ENCODE peak calls at places on chromosomes 11 and 22, in eight cellular contexts. One of them, this sample, is unnamed.
A peak's percentile ranks its signal among the peaks of the same experiment; 100 is the strongest.

GRCh38 chr11:35688023-35688422 is 25.4 kb downstream of the TRIM44 start:
- DNase-seq in Peyer's patch: no peak
- DNase-seq in prostate gland: no peak
- DNase-seq in ovary: no peak
- DNase-seq in IMR-90: peak; percentile 71
- DNase-seq in body of pancreas: no peak
- DNase-seq in tibial nerve: no peak
- DNase-seq in esophagus muscularis mucosa: no peak
- DNase-seq in this sample: no peak

GRCh38 chr11:33187851-33188722 is 26.8 kb upstream of the CSTF3 start:
- DNase-seq in Peyer's patch: no peak
- DNase-seq in prostate gland: no peak
- DNase-seq in ovary: no peak
- DNase-seq in IMR-90: no peak
- DNase-seq in body of pancreas: no peak
- DNase-seq in tibial nerve: no peak
- DNase-seq in esophagus muscularis mucosa: no peak
- DNase-seq in this sample: no peak

GRCh38 chr11:132278801-132279574 is 908.6 kb downstream of the NTM start:
- DNase-seq in Peyer's patch: no peak
- DNase-seq in prostate gland: no peak
- DNase-seq in ovary: no peak
- DNase-seq in IMR-90: peak; percentile 72
- DNase-seq in body of pancreas: no peak
- DNase-seq in tibial nerve: no peak
- DNase-seq in esophagus muscularis mucosa: no peak
- DNase-seq in this sample: no peak

GRCh38 chr11:112267188-112267591 is 6.5 kb upstream of the PLET1 start:
- DNase-seq in Peyer's patch: no peak
- DNase-seq in prostate gland: no peak
- DNase-seq in ovary: no peak
- DNase-seq in IMR-90: no peak
- DNase-seq in body of pancreas: no peak
- DNase-seq in tibial nerve: no peak
- DNase-seq in esophagus muscularis mucosa: no peak
- DNase-seq in this sample: peak; percentile 29

GRCh38 chr11:26333906-26334305 is 2.0 kb downstream of the ANO3 start:
- DNase-seq in Peyer's patch: no peak
- DNase-seq in prostate gland: no peak
- DNase-seq in ovary: no peak
- DNase-seq in IMR-90: no peak
- DNase-seq in body of pancreas: no peak
- DNase-seq in tibial nerve: no peak
- DNase-seq in esophagus muscularis mucosa: no peak
- DNase-seq in this sample: no peak

GRCh38 chr11:62732830-62733229 is 4.5 kb downstream of the TTC9C start:
- DNase-seq in Peyer's patch: no peak
- DNase-seq in prostate gland: no peak
- DNase-seq in ovary: no peak
- DNase-seq in IMR-90: peak; percentile 36
- DNase-seq in body of pancreas: no peak
- DNase-seq in tibial nerve: no peak
- DNase-seq in esophagus muscularis mucosa: no peak
- DNase-seq in this sample: no peak

GRCh38 chr11:116813781-116814471 is 9.2 kb downstream of the APOA4 start:
- DNase-seq in Peyer's patch: peak; percentile 78
- DNase-seq in prostate gland: no peak
- DNase-seq in ovary: no peak
- DNase-seq in IMR-90: no peak
- DNase-seq in body of pancreas: no peak
- DNase-seq in tibial nerve: no peak
- DNase-seq in esophagus muscularis mucosa: no peak
- DNase-seq in this sample: no peak

GRCh38 chr11:28366549-28367341 is 258.6 kb downstream of the METTL15 start:
- DNase-seq in Peyer's patch: no peak
- DNase-seq in prostate gland: no peak
- DNase-seq in ovary: no peak
- DNase-seq in IMR-90: peak; percentile 75
- DNase-seq in body of pancreas: no peak
- DNase-seq in tibial nerve: no peak
- DNase-seq in esophagus muscularis mucosa: no peak
- DNase-seq in this sample: no peak

GRCh38 chr22:19178659-19179471 is at the start of gene SLC25A1:
- DNase-seq in Peyer's patch: peak; percentile 97
- DNase-seq in prostate gland: peak; percentile 89
- DNase-seq in ovary: peak; percentile 95
- DNase-seq in IMR-90: peak; percentile 80
- DNase-seq in body of pancreas: peak; percentile 98
- DNase-seq in tibial nerve: peak; percentile 88
- DNase-seq in esophagus muscularis mucosa: peak; percentile 95
- DNase-seq in this sample: no peak
- TF ChIP-seq POLR2A in Peyer's patch: peak; percentile 61
- TF ChIP-seq POLR2A in prostate gland: peak; percentile 60
- TF ChIP-seq POLR2A in ovary: peak; percentile 68
- TF ChIP-seq POLR2A in IMR-90: peak; percentile 56
- TF ChIP-seq POLR2A in body of pancreas: peak; percentile 50
- TF ChIP-seq POLR2A in tibial nerve: peak; percentile 67
- TF ChIP-seq POLR2A in esophagus muscularis mucosa: no peak
- TF ChIP-seq POLR2A in this sample: no peak

GRCh38 chr11:73312036-73312435 is 4.0 kb downstream of the ARHGEF17 start:
- DNase-seq in Peyer's patch: no peak
- DNase-seq in prostate gland: no peak
- DNase-seq in ovary: no peak
- DNase-seq in IMR-90: no peak
- DNase-seq in body of pancreas: no peak
- DNase-seq in tibial nerve: no peak
- DNase-seq in esophagus muscularis mucosa: no peak
- DNase-seq in this sample: no peak

GRCh38 chr11:73312806-73313403 is 4.8 kb downstream of the ARHGEF17 start:
- DNase-seq in Peyer's patch: no peak
- DNase-seq in prostate gland: no peak
- DNase-seq in ovary: peak; percentile 26
- DNase-seq in IMR-90: peak; percentile 72
- DNase-seq in body of pancreas: no peak
- DNase-seq in tibial nerve: no peak
- DNase-seq in esophagus muscularis mucosa: no peak
- DNase-seq in this sample: no peak

GRCh38 chr11:73315288-73316020 is 7.4 kb downstream of the ARHGEF17 start:
- DNase-seq in Peyer's patch: no peak
- DNase-seq in prostate gland: no peak
- DNase-seq in ovary: peak; percentile 31
- DNase-seq in IMR-90: no peak
- DNase-seq in body of pancreas: no peak
- DNase-seq in tibial nerve: no peak
- DNase-seq in esophagus muscularis mucosa: no peak
- DNase-seq in this sample: no peak

GRCh38 chr11:73314121-73314948 is 6.3 kb downstream of the ARHGEF17 start:
- DNase-seq in Peyer's patch: no peak
- DNase-seq in prostate gland: no peak
- DNase-seq in ovary: peak; percentile 23
- DNase-seq in IMR-90: peak; percentile 72
- DNase-seq in body of pancreas: no peak
- DNase-seq in tibial nerve: no peak
- DNase-seq in esophagus muscularis mucosa: no peak
- DNase-seq in this sample: no peak

GRCh38 chr11:73313652-73314051 is 5.6 kb downstream of the ARHGEF17 start:
- DNase-seq in Peyer's patch: no peak
- DNase-seq in prostate gland: no peak
- DNase-seq in ovary: no peak
- DNase-seq in IMR-90: no peak
- DNase-seq in body of pancreas: no peak
- DNase-seq in tibial nerve: no peak
- DNase-seq in esophagus muscularis mucosa: no peak
- DNase-seq in this sample: no peak
- H3K4me1 ChIP-seq in Peyer's patch: no peaks in the 10 kb centered on the region
- H3K4me1 ChIP-seq in prostate gland: peaks cover 6% of the 10 kb centered on the region
- H3K4me1 ChIP-seq in ovary: peaks cover 63% of the 10 kb centered on the region
- H3K4me1 ChIP-seq in IMR-90: peaks cover 60% of the 10 kb centered on the region
- H3K4me1 ChIP-seq in body of pancreas: peaks cover 53% of the 10 kb centered on the region
- H3K4me1 ChIP-seq in tibial nerve: peaks cover 94% of the 10 kb centered on the region
- H3K4me1 ChIP-seq in esophagus muscularis mucosa: peaks cover 92% of the 10 kb centered on the region
- H3K4me1 ChIP-seq in this sample: peaks cover 92% of the 10 kb centered on the region

GRCh38 chr22:49380095-49380827 is 447.4 kb downstream of the BRD1 start:
- DNase-seq in Peyer's patch: no peak
- DNase-seq in prostate gland: no peak
- DNase-seq in ovary: no peak
- DNase-seq in IMR-90: no peak
- DNase-seq in body of pancreas: no peak
- DNase-seq in tibial nerve: no peak
- DNase-seq in esophagus muscularis mucosa: no peak
- DNase-seq in this sample: no peak
- H3K27me3 ChIP-seq in Peyer's patch: no peaks in the 10 kb centered on the region
- H3K27me3 ChIP-seq in prostate gland: peaks cover 11% of the 10 kb centered on the region
- H3K27me3 ChIP-seq in ovary: no peaks in the 10 kb centered on the region
- H3K27me3 ChIP-seq in IMR-90: no peaks in the 10 kb centered on the region
- H3K27me3 ChIP-seq in body of pancreas: no peaks in the 10 kb centered on the region
- H3K27me3 ChIP-seq in tibial nerve: no peaks in the 10 kb centered on the region
- H3K27me3 ChIP-seq in esophagus muscularis mucosa: no peaks in the 10 kb centered on the region
- H3K27me3 ChIP-seq in this sample: no peaks in the 10 kb centered on the region

GRCh38 chr11:65090628-65091027 is 5.4 kb upstream of the VPS51 start:
- DNase-seq in Peyer's patch: no peak
- DNase-seq in prostate gland: no peak
- DNase-seq in ovary: no peak
- DNase-seq in IMR-90: no peak
- DNase-seq in body of pancreas: no peak
- DNase-seq in tibial nerve: no peak
- DNase-seq in esophagus muscularis mucosa: no peak
- DNase-seq in this sample: no peak

GRCh38 chr11:65095427-65095826 is 587 bp upstream of the VPS51 start:
- DNase-seq in Peyer's patch: no peak
- DNase-seq in prostate gland: no peak
- DNase-seq in ovary: no peak
- DNase-seq in IMR-90: no peak
- DNase-seq in body of pancreas: no peak
- DNase-seq in tibial nerve: no peak
- DNase-seq in esophagus muscularis mucosa: no peak
- DNase-seq in this sample: no peak

GRCh38 chr11:65100674-65101350 is 4.8 kb downstream of the VPS51 start:
- DNase-seq in Peyer's patch: no peak
- DNase-seq in prostate gland: no peak
- DNase-seq in ovary: no peak
- DNase-seq in IMR-90: no peak
- DNase-seq in body of pancreas: no peak
- DNase-seq in tibial nerve: no peak
- DNase-seq in esophagus muscularis mucosa: no peak
- DNase-seq in this sample: no peak

GRCh38 chr11:65096926-65097325 is 912 bp downstream of the VPS51 start:
- DNase-seq in Peyer's patch: no peak
- DNase-seq in prostate gland: no peak
- DNase-seq in ovary: no peak
- DNase-seq in IMR-90: no peak
- DNase-seq in body of pancreas: no peak
- DNase-seq in tibial nerve: no peak
- DNase-seq in esophagus muscularis mucosa: no peak
- DNase-seq in this sample: no peak

DNA sequence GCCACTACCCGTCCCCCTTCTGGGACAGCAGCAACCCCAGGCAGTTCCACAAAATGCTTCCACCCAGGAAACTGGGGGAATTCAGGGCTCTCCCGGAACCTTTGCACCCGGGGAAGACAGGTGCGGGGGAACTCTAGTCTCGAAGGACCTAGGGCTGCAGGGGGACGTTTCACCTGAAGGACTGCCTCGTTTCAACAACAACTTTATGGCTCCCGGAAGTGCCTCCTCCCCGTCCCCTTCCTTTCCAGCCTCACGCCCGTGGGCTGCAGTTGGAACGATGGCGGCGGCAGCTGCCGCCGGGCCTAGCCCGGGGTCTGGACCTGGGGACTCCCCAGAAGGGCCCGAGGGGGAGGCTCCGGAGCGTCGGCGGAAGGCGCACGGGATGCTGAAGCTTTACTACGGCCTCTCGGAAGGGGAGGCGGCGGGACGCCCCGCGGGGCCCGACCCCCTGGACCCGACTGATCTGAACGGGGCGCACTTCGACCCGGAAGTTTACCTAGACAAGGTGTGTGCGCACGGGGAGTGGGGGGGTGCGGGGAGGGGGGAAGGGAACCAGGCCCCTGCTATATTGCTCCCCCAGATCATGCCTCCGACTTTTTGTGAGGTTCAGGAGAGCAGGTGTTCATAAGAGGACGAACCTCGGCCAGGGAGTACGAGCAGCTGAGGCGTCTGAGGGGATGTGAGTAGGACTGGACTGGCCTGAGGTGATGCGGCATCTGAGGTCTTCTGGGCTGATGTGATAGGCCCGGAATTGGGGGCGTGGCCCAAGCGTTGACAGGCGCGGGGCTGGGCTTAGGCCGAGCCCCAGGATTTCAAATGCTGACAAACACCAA is at the start of gene VPS51:
- DNase-seq in Peyer's patch: peak; percentile 92
- DNase-seq in prostate gland: peak; percentile 79
- DNase-seq in ovary: peak; percentile 85
- DNase-seq in IMR-90: peak; percentile 90
- DNase-seq in body of pancreas: peak; percentile 93
- DNase-seq in tibial nerve: peak; percentile 76
- DNase-seq in esophagus muscularis mucosa: peak; percentile 97
- DNase-seq in this sample: no peak
- TF ChIP-seq POLR2A in Peyer's patch: peak; percentile 54
- TF ChIP-seq POLR2A in prostate gland: peak; percentile 9
- TF ChIP-seq POLR2A in ovary: peak; percentile 78
- TF ChIP-seq POLR2A in IMR-90: peak; percentile 97
- TF ChIP-seq POLR2A in body of pancreas: peak; percentile 68
- TF ChIP-seq POLR2A in tibial nerve: no peak
- TF ChIP-seq POLR2A in esophagus muscularis mucosa: peak; percentile 52
- TF ChIP-seq POLR2A in this sample: no peak

DNA sequence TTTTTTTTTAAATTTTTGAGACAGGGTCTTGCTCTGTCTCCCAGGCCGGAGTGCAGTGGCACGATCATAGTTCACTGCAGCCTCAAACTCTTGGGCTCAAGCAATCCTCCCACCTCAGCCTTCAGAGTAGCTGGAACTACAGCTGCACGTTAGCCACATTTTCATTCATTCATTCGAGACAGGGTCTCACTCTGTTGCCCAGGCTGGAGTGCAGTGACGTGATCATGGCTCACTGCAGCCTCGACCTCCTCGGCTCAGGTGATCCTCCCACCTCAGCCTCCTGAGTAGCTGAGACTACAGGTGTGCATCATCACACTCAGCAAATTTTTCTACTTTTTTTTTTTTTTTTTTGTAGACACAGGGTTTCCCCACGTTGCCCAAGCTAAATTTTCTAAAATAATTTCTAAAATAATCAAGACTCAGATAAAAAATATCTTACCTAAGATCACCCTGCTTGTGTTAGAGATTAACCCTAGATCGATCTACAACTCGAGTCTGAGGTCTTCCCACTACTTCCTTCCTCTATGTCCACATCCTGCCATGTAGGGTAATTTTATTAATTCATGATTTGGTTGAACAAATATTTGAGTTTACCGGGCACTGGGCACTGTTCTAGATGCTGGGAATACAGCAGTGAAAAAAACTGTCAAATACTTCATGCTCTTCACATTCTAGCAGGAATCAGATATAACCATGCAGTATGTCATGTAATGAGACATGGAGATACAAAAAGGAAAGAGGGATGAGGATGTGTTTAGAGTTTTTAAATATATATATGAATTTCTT is 15.1 kb downstream of the EIF4G2 start:
- DNase-seq in Peyer's patch: no peak
- DNase-seq in prostate gland: no peak
- DNase-seq in ovary: no peak
- DNase-seq in IMR-90: no peak
- DNase-seq in body of pancreas: no peak
- DNase-seq in tibial nerve: no peak
- DNase-seq in esophagus muscularis mucosa: no peak
- DNase-seq in this sample: no peak
- H3K4me1 ChIP-seq in Peyer's patch: no peaks in the 10 kb centered on the region
- H3K4me1 ChIP-seq in prostate gland: no peaks in the 10 kb centered on the region
- H3K4me1 ChIP-seq in ovary: no peaks in the 10 kb centered on the region
- H3K4me1 ChIP-seq in IMR-90: no peaks in the 10 kb centered on the region
- H3K4me1 ChIP-seq in body of pancreas: peaks cover 8% of the 10 kb centered on the region
- H3K4me1 ChIP-seq in tibial nerve: peaks cover 7% of the 10 kb centered on the region
- H3K4me1 ChIP-seq in esophagus muscularis mucosa: peaks cover 11% of the 10 kb centered on the region
- H3K4me1 ChIP-seq in this sample: peaks cover 10% of the 10 kb centered on the region